ENCODE peak calls at places on chromosome 6, in nine cellular contexts. A, E, K, Y, Z, C, B, G and Q are unnamed samples.

GRCh38 chr6:3902786-3903648 is 53.8 kb downstream of the FAM50B start:
- DNase-seq in A (no peak), E (no peak), K (no peak), Y (no peak), Z (no peak), C (no peak), B (no peak), G (no peak), Q (no peak)

GRCh38 chr6:163729127-163729872 is 314.8 kb downstream of the QKI start:
- DNase-seq in A (no peak), E (no peak), K (no peak), Y (no peak), Z (peak; percentile 18), C (no peak), B (no peak), G (no peak), Q (no peak)

GRCh38 chr6:166046232-166046631 is 121.4 kb downstream of the TBXT start:
- DNase-seq in A (no peak), E (no peak), K (peak; percentile 89), Y (no peak), Z (no peak), C (peak; percentile 73), B (no peak), G (no peak), Q (peak; percentile 94)

GRCh38 chr6:47653706-47654105 is 44.7 kb upstream of the ADGRF4 start:
- DNase-seq in A (no peak), E (peak; percentile 59), K (no peak), Y (no peak), Z (no peak), C (no peak), B (no peak), G (no peak), Q (no peak)

GRCh38 chr6:157244780-157245179 is 78.5 kb downstream of the TMEM242 start:
- DNase-seq in A (no peak), E (no peak), K (no peak), Y (no peak), Z (no peak), C (no peak), B (no peak), G (no peak), Q (no peak)

GRCh38 chr6:145715426-145715825 is 19.9 kb downstream of the EPM2A start:
- DNase-seq in A (no peak), E (no peak), K (no peak), Y (no peak), Z (no peak), C (no peak), B (no peak), G (no peak), Q (peak; percentile 26)

GRCh38 chr6:4351857-4352669 is 216.7 kb upstream of the ECI2 start:
- DNase-seq in A (peak; percentile 82), E (peak; percentile 46), K (peak; percentile 89), Y (no peak), Z (peak; percentile 14), C (peak; percentile 93), B (peak; percentile 85), G (peak; percentile 82), Q (peak; percentile 91)

GRCh38 chr6:76275746-76276145 is 203.3 kb upstream of the IMPG1 start:
- DNase-seq in A (no peak), E (no peak), K (no peak), Y (no peak), Z (peak; percentile 29), C (no peak), B (no peak), G (no peak), Q (no peak)

GRCh38 chr6:30837870-30838269 is 46.4 kb upstream of the DDR1 start:
- DNase-seq in A (no peak), E (no peak), K (no peak), Y (no peak), Z (no peak), C (no peak), B (no peak), G (no peak), Q (no peak)

GRCh38 chr6:131787955-131788712 is 19.7 kb upstream of the ENPP1 start:
- DNase-seq in A (no peak), E (no peak), K (no peak), Y (no peak), Z (peak; percentile 33), C (peak; percentile 28), B (no peak), G (no peak), Q (peak; percentile 51)

GRCh38 chr6:10465633-10466499 is 51.0 kb upstream of the TFAP2A start:
- DNase-seq in A (no peak), E (no peak), K (no peak), Y (no peak), Z (peak; percentile 84), C (peak; percentile 28), B (no peak), G (no peak), Q (peak; percentile 55)

GRCh38 chr6:26187981-26188635 is 100.9 kb downstream of the HFE start:
- DNase-seq in A (peak; percentile 72), E (no peak), K (no peak), Y (no peak), Z (peak; percentile 52), C (peak; percentile 73), B (no peak), G (no peak), Q (peak; percentile 60)

GRCh38 chr6:163309491-163310026 is 105.0 kb upstream of the QKI start:
- DNase-seq in A (no peak), E (no peak), K (no peak), Y (no peak), Z (no peak), C (no peak), B (no peak), G (no peak), Q (peak; percentile 65)

GRCh38 chr6:30686908-30687658 is 638 bp upstream of the PPP1R18 start:
- DNase-seq in A (peak; percentile 96), E (peak; percentile 87), K (peak; percentile 69), Y (peak; percentile 93), Z (peak; percentile 88), C (peak; percentile 95), B (peak; percentile 99), G (peak; percentile 85), Q (peak; percentile 94)

GRCh38 chr6:136108591-136108990 is 141.5 kb downstream of the MTFR2 start:
- DNase-seq in A (no peak), E (no peak), K (no peak), Y (no peak), Z (no peak), C (no peak), B (no peak), G (no peak), Q (no peak)

GRCh38 chr6:130717657-130718056 is 109.5 kb upstream of the SMLR1 start:
- DNase-seq in A (no peak), E (no peak), K (no peak), Y (no peak), Z (no peak), C (no peak), B (no peak), G (no peak), Q (peak; percentile 9)

GRCh38 chr6:112660626-112661025 is 313.5 kb downstream of the RFPL4B start:
- DNase-seq in A (no peak), E (no peak), K (no peak), Y (no peak), Z (no peak), C (no peak), B (no peak), G (no peak), Q (no peak)

GRCh38 chr6:138576303-138576702 is 77.0 kb upstream of the NHSL1 start:
- DNase-seq in A (no peak), E (no peak), K (no peak), Y (no peak), Z (peak; percentile 49), C (no peak), B (no peak), G (no peak), Q (no peak)

GRCh38 chr6:25623874-25624273 is 28.1 kb upstream of the SCGN start:
- DNase-seq in A (no peak), E (no peak), K (no peak), Y (no peak), Z (no peak), C (no peak), B (no peak), G (no peak), Q (peak; percentile 2)

GRCh38 chr6:107713214-107713962 is 110.7 kb downstream of the SCML4 start:
- DNase-seq in A (no peak), E (no peak), K (no peak), Y (peak; percentile 60), Z (no peak), C (no peak), B (no peak), G (no peak), Q (no peak)

GRCh38 chr6:168116446-168116974 is 37.5 kb upstream of the FRMD1 start:
- DNase-seq in A (peak; percentile 0), E (no peak), K (no peak), Y (no peak), Z (no peak), C (no peak), B (no peak), G (no peak), Q (no peak)

DNA sequence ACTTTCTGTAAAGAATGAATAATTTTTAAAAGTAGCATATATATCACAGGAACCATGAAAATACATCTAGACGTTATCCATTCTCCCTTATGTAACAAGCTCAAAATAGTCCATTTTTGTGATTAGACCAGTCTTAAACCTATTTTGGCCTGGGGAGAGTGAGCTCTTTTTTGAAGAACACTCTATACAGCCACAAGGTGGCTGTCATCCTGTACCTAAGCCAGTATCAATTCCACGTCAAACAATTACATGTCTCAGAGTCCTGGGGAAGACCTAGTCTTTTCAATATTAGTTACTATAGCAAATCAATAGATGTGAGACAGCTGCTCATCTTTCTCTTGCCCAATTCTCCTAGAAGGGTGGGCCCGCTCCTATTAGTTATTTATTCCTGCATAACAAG is 28.4 kb downstream of the FBXO5 start:
- DNase-seq in A (no peak), E (no peak), K (no peak), Y (no peak), Z (no peak), C (no peak), B (no peak), G (no peak), Q (peak; percentile 24)
- TF ChIP-seq CTCF in A (no peak), E (no peak), K (no peak), Y (no peak), Z (no peak), C (no peak), B (no peak), G (no peak), Q (peak; percentile 30)

GRCh38 chr6:117265425-117266266 is at the start of gene VGLL2:
- DNase-seq in A (peak; percentile 22), E (peak; percentile 59), K (no peak), Y (no peak), Z (peak; percentile 87), C (peak; percentile 3), B (peak; percentile 69), G (no peak), Q (peak; percentile 27)
- H3K4me3 ChIP-seq in A (peak within 1 kb of the TSS; percentile 52), E (no peak within 1 kb of the TSS), K (peak within 1 kb of the TSS; percentile 46), Y (peak within 1 kb of the TSS; percentile 38), Z (peak within 1 kb of the TSS; percentile 47), C (peak within 1 kb of the TSS; percentile 21), B (peak within 1 kb of the TSS; percentile 41), G (peak within 1 kb of the TSS; percentile 46), Q (peak within 1 kb of the TSS; percentile 29)

GRCh38 chr6:99801805-99802204 is 192.2 kb downstream of the MCHR2 start:
- DNase-seq in A (no peak), E (no peak), K (no peak), Y (no peak), Z (no peak), C (no peak), B (no peak), G (no peak), Q (no peak)

GRCh38 chr6:99802396-99803031 is 191.5 kb downstream of the MCHR2 start:
- DNase-seq in A (no peak), E (no peak), K (no peak), Y (no peak), Z (peak; percentile 64), C (no peak), B (no peak), G (no peak), Q (no peak)
- TF ChIP-seq CTCF in A (no peak), E (no peak), K (no peak), Y (no peak), Z (peak; percentile 67), C (no peak), B (no peak), G (no peak), Q (no peak)

GRCh38 chr6:159973951-159974350 is 5.1 kb downstream of the IGF2R start:
- DNase-seq in A (no peak), E (no peak), K (no peak), Y (no peak), Z (no peak), C (peak; percentile 89), B (no peak), G (no peak), Q (peak; percentile 90)
- H3K4me3 ChIP-seq in A (no peak overlapping the region), E (no peak overlapping the region), K (no peak overlapping the region), Y (no peak overlapping the region), Z (no peak overlapping the region), C (no peak overlapping the region), B (no peak overlapping the region), G (no peak overlapping the region), Q (no peak overlapping the region)